ENCODE peak calls at places on chromosomes 3 and 15, in four cellular contexts. J, O, B and V are unnamed samples. For H3K4me1, the result is how much of the 10 kb centered on the place peaks cover.

GRCh38 chr15:78620021-78620838 is 566 bp downstream of the CHRNA3 start:
- DNase-seq in J (no peak), O (no peak), B (no peak), V (no peak)

GRCh38 chr3:39124876-39125836 is 17.7 kb downstream of the TTC21A start:
- DNase-seq in J (no peak), O (peak), B (no peak), V (no peak)

GRCh38 chr3:123287051-123287961 is 85.6 kb downstream of the SEC22A start:
- DNase-seq in J (no peak), O (no peak), B (no peak), V (peak)

GRCh38 chr3:108879915-108880314 is 57.3 kb downstream of the TRAT1 start:
- DNase-seq in J (no peak), O (no peak), B (no peak), V (no peak)

GRCh38 chr3:101861212-101861977 is 12.1 kb downstream of the NFKBIZ start:
- DNase-seq in J (no peak), O (peak), B (no peak), V (no peak)

GRCh38 chr3:188680189-188680588 is 491.6 kb upstream of the TPRG1 start:
- DNase-seq in J (no peak), O (peak), B (no peak), V (no peak)

GRCh38 chr3:125212509-125213372 is at the start of gene SLC12A8:
- DNase-seq in J (no peak), O (no peak), B (no peak), V (no peak)

GRCh38 chr15:29242466-29243242 is 27.0 kb downstream of the NSMCE3 start:
- DNase-seq in J (no peak), O (peak), B (no peak), V (no peak)

GRCh38 chr3:39220551-39221530 is 28.4 kb upstream of the XIRP1 start:
- DNase-seq in J (no peak), O (no peak), B (no peak), V (no peak)

GRCh38 chr3:140626856-140627255 is 51.0 kb upstream of the TRIM42 start:
- DNase-seq in J (no peak), O (no peak), B (no peak), V (no peak)

GRCh38 chr3:10945683-10946287 is 46.8 kb upstream of the SLC6A1 start:
- DNase-seq in J (no peak), O (peak), B (peak), V (no peak)

GRCh38 chr3:64666171-64666581 is 21.6 kb downstream of the ADAMTS9 start:
- DNase-seq in J (no peak), O (no peak), B (peak), V (no peak)

DNA sequence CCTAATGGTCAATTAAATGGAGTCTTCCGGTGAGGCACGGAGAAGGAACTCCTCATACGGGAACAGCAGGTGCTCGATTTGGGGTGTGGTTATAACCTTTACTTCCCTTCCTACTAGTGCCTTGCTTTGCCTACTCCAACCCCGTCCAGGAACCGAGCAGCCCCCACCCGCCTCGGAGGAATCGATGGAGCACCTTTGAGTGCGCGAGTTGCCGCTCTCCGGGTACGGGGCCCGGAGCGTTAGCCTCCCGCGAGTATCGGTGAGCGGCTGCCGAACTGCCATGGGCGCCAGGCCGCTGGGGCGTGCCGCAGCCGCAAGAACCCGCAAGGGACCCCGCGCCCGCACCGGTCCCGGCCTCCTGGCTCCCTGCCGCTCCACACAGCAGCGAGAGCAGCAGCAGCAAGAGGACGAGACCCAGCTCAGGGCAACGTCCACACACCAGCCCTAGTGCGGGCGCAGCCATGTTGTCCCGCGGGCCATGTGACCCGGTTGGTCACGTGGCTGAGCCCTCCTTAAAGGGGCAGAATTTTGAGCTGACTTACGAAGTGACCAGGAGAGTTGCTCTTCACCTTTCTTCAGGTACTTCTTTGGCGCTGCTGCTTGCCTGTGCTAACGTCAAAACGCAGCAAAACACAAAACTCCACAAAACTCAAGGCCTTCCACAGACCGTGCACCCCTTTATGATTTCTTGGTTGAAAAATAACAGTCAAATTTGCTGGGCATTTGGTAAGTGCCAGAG is at the start of gene SUMF1:
- DNase-seq in J (peak), O (peak), B (peak), V (peak)
- H3K4me3 ChIP-seq in J (peak), O (peak), B (peak), V (peak)

DNA sequence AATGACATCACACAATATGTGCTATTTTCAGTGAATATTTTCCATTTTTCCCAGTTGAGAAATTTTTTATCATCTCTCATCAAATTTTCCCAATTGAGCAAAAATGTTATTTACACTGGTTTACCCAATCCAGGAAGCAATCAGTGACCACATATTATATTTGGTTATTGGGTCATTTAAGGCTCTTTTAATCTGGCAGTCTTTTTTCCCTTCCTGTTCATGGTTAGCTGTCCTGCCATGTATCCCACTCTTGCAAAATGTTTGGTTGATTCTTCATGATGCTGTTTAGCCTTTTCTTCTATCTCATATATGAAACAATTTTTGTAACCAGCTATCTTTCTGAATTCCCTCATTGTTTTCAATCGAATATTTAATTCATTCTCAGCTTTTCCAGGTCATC is 626.0 kb downstream of the RBMS3 start:
- DNase-seq in J (no peak), O (no peak), B (no peak), V (no peak)
- H3K4me1 ChIP-seq in J (under half), O (under half), B (under half), V (under half)

GRCh38 chr3:62557983-62558382 is 184.6 kb upstream of the FEZF2 start:
- DNase-seq in J (no peak), O (no peak), B (no peak), V (no peak)

GRCh38 chr3:62557450-62557849 is 184.1 kb upstream of the FEZF2 start:
- DNase-seq in J (no peak), O (no peak), B (no peak), V (no peak)

GRCh38 chr3:62559831-62560445 is 186.6 kb upstream of the FEZF2 start:
- DNase-seq in J (no peak), O (peak), B (no peak), V (no peak)

GRCh38 chr3:62556121-62556520 is 182.8 kb upstream of the FEZF2 start:
- DNase-seq in J (no peak), O (no peak), B (no peak), V (no peak)

DNA sequence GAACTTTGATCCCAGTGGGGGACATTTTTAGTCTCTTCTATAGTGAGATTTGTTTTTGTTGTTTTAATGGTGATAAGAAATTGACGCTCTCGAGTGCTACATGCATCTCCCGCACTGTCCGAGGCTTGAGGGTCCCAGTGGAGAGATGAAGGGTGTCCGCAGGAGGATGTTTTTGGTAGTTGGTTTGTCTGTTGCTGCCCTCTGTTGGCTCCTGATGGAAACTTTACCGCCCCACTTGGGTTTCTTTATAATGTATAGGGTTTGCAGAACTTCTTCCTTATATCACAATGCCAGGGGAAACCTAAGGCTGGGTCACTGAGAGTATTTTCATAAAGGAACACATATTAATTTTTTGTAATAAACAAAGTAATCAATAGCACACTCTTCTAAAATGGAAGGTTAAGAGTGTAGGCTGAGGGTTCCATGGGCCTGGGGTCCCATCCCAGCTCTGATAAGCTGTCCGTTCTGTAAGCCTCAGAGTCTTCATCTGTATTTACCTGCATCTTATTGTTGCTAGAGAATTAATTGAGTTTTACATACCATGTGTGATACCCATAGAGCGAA is 185.3 kb upstream of the FEZF2 start:
- DNase-seq in J (no peak), O (peak), B (no peak), V (no peak)
- TF ChIP-seq CTCF in J (peak), O (peak), B (peak), V (no peak)

DNA sequence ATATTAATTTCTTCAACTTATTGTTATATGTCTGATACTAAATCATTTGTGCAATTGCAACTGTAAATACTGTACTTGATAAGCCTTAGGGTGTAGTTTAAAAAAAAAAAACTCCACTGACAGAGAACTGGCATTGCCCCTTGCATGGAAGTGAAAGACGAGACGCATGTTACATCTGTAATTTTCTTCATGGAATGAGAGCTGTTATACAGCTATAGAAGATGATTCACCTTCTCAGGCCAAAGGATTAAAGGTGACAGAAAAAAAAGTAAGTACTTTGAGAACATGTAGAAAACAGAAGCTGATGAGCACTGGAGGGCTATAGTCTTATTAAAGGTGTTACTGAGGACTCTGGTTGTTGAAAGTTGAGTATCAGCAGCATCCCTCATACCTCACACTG is 16.1 kb downstream of the RYR3 start:
- DNase-seq in J (no peak), O (no peak), B (no peak), V (no peak)
- H3K4me3 ChIP-seq in J (no peak), O (no peak), B (no peak), V (no peak)

DNA sequence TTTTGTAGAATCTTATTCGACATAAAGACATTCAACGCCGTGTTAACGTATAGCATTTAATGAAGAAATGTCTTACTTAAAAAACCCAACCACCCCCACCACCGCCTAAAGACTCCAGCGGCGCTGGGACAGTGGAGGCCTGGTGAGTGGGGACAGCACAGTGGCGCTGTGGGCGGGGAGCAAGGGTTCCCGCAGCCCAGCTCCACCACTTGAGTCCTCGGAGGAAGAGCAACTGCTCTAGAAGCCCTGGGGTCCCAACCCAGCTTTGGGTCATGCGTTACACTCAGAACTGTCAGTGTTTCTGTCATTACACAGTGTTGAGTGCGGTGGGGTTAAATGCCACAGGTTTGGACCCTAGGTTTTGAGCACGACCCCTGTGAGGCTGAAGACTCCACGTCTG is 62.1 kb downstream of the CHSY1 start:
- DNase-seq in J (no peak), O (no peak), B (no peak), V (no peak)
- H3K4me1 ChIP-seq in J (under half), O (under half), B (half or more), V (half or more)

GRCh38 chr3:66380200-66380932 is 120.5 kb downstream of the LRIG1 start:
- DNase-seq in J (no peak), O (no peak), B (no peak), V (no peak)

GRCh38 chr3:66379565-66379964 is 121.3 kb downstream of the LRIG1 start:
- DNase-seq in J (no peak), O (no peak), B (no peak), V (no peak)

GRCh38 chr3:66377800-66378199 is 123.0 kb downstream of the LRIG1 start:
- DNase-seq in J (no peak), O (no peak), B (no peak), V (no peak)

GRCh38 chr3:66376568-66376967 is 124.3 kb downstream of the LRIG1 start:
- DNase-seq in J (no peak), O (peak), B (no peak), V (no peak)

GRCh38 chr3:66378256-66378655 is 122.6 kb downstream of the LRIG1 start:
- DNase-seq in J (no peak), O (peak), B (no peak), V (no peak)
- TF ChIP-seq CTCF in J (peak), O (peak), B (peak), V (peak)

DNA sequence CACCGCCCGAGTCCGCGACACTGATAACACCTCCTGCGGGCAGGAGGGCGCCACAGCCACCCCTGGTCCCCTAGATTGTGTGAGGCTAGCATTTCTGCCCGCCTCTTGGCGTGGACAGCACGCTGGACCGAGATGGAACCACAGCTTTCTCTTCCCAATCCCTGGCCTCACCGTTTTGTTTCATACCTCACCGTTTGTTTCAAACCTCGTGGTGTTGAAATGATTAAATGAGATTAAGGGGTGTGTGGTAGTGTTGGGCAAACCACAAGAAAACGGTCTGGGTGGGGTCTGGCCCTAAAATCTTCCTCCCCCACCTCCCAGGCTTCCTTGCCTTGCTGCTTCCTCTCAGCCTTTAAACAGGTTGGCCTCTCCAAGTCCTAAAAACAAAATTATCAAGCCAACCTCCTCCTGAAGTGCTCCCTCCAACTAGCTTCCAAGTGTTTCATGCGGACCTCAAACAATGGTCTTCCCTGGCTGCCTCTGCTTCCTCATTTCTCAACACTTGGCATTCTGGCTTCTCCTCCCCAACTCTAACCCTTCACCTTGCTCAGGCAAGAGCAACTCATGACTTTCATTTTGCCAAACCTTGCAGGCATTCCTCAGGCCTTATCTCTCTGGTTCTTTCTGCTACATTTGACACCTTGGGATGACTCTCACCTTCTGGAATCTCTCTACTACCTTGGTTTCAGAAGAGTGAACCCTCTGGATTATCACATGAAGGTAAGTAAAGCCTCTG is 1.4 kb upstream of the ATP13A3 start:
- DNase-seq in J (no peak), O (no peak), B (no peak), V (peak)
- H3K4me3 ChIP-seq in J (peak), O (no peak), B (peak), V (peak)

GRCh38 chr3:150739877-150740645 is 22.9 kb downstream of the SIAH2 start:
- DNase-seq in J (no peak), O (no peak), B (no peak), V (no peak)
- H3K4me1 ChIP-seq in J (under half), O (under half), B (half or more), V (under half)

GRCh38 chr3:4584537-4585249 is 91.5 kb downstream of the ITPR1 start:
- DNase-seq in J (no peak), O (peak), B (peak), V (no peak)
- TF ChIP-seq CTCF in J (no peak), O (peak), B (peak), V (no peak)

GRCh38 chr15:93087825-93088199 is 1.2 kb downstream of the RGMA start:
- DNase-seq in J (peak), O (peak), B (peak), V (peak)
- H3K4me3 ChIP-seq in J (peak), O (no peak), B (peak), V (peak)